ENCODE peak calls at places on chromosomes 12 and 14, in six cellular contexts. One of them, this sample, is unnamed.

GRCh38 chr12:40770781-40771180 is 78.5 kb downstream of the CNTN1 start:
- DNase-seq in suprapubic skin: no peak
- DNase-seq in OCI-LY7: no peak
- DNase-seq in AG04450: no peak
- DNase-seq in neural progenitor cell: no peak
- DNase-seq in bronchial epithelial cell: no peak
- DNase-seq in this sample: no peak

GRCh38 chr12:68001486-68002466 is 12.5 kb downstream of the IFNG-AS1 start:
- DNase-seq in suprapubic skin: no peak
- DNase-seq in OCI-LY7: peak; percentile 59
- DNase-seq in AG04450: no peak
- DNase-seq in neural progenitor cell: peak; percentile 41
- DNase-seq in bronchial epithelial cell: peak; percentile 26
- DNase-seq in this sample: no peak

GRCh38 chr12:95723693-95724384 is 66.7 kb downstream of the NTN4 start:
- DNase-seq in suprapubic skin: no peak
- DNase-seq in OCI-LY7: no peak
- DNase-seq in AG04450: no peak
- DNase-seq in neural progenitor cell: no peak
- DNase-seq in bronchial epithelial cell: no peak
- DNase-seq in this sample: no peak

GRCh38 chr12:92719674-92720073 is 16.9 kb downstream of the PLEKHG7 start:
- DNase-seq in suprapubic skin: no peak
- DNase-seq in OCI-LY7: no peak
- DNase-seq in AG04450: no peak
- DNase-seq in neural progenitor cell: no peak
- DNase-seq in bronchial epithelial cell: no peak
- DNase-seq in this sample: no peak

GRCh38 chr12:4987076-4987775 is 56.5 kb upstream of the KCNA5 start:
- DNase-seq in suprapubic skin: no peak
- DNase-seq in OCI-LY7: no peak
- DNase-seq in AG04450: no peak
- DNase-seq in neural progenitor cell: no peak
- DNase-seq in bronchial epithelial cell: no peak
- DNase-seq in this sample: no peak

GRCh38 chr14:87254331-87254730 is 738.7 kb downstream of the GALC start:
- DNase-seq in suprapubic skin: no peak
- DNase-seq in OCI-LY7: no peak
- DNase-seq in AG04450: no peak
- DNase-seq in neural progenitor cell: no peak
- DNase-seq in bronchial epithelial cell: no peak
- DNase-seq in this sample: no peak

GRCh38 chr14:105891631-105892452 is 365.5 kb downstream of the TMEM121 start:
- DNase-seq in suprapubic skin: no peak
- DNase-seq in OCI-LY7: no peak
- DNase-seq in AG04450: no peak
- DNase-seq in neural progenitor cell: no peak
- DNase-seq in bronchial epithelial cell: no peak
- DNase-seq in this sample: no peak

GRCh38 chr12:108568653-108569154 is 6.3 kb downstream of the ISCU start:
- DNase-seq in suprapubic skin: no peak
- DNase-seq in OCI-LY7: peak; percentile 93
- DNase-seq in AG04450: no peak
- DNase-seq in neural progenitor cell: no peak
- DNase-seq in bronchial epithelial cell: no peak
- DNase-seq in this sample: no peak

GRCh38 chr12:21346542-21347205 is 12.0 kb upstream of the SLCO1A2 start:
- DNase-seq in suprapubic skin: no peak
- DNase-seq in OCI-LY7: no peak
- DNase-seq in AG04450: no peak
- DNase-seq in neural progenitor cell: no peak
- DNase-seq in bronchial epithelial cell: no peak
- DNase-seq in this sample: no peak

GRCh38 chr14:99234982-99235491 is 37.0 kb downstream of the BCL11B start:
- DNase-seq in suprapubic skin: peak; percentile 72
- DNase-seq in OCI-LY7: no peak
- DNase-seq in AG04450: no peak
- DNase-seq in neural progenitor cell: peak; percentile 90
- DNase-seq in bronchial epithelial cell: peak; percentile 13
- DNase-seq in this sample: no peak

GRCh38 chr12:5247144-5247543 is 184.8 kb upstream of the NTF3 start:
- DNase-seq in suprapubic skin: no peak
- DNase-seq in OCI-LY7: no peak
- DNase-seq in AG04450: no peak
- DNase-seq in neural progenitor cell: no peak
- DNase-seq in bronchial epithelial cell: no peak
- DNase-seq in this sample: no peak

GRCh38 chr14:104976198-104977007 is 1.8 kb downstream of the AHNAK2 start:
- DNase-seq in suprapubic skin: peak; percentile 92
- DNase-seq in OCI-LY7: peak; percentile 75
- DNase-seq in AG04450: peak; percentile 46
- DNase-seq in neural progenitor cell: peak; percentile 85
- DNase-seq in bronchial epithelial cell: peak; percentile 78
- DNase-seq in this sample: no peak

GRCh38 chr12:2804390-2805145 is 7.9 kb upstream of the ITFG2 start:
- DNase-seq in suprapubic skin: no peak
- DNase-seq in OCI-LY7: no peak
- DNase-seq in AG04450: no peak
- DNase-seq in neural progenitor cell: no peak
- DNase-seq in bronchial epithelial cell: no peak
- DNase-seq in this sample: no peak

GRCh38 chr12:76927170-76927784 is 48.5 kb upstream of the CSRP2 start:
- DNase-seq in suprapubic skin: no peak
- DNase-seq in OCI-LY7: peak; percentile 43
- DNase-seq in AG04450: no peak
- DNase-seq in neural progenitor cell: peak; percentile 75
- DNase-seq in bronchial epithelial cell: peak; percentile 49
- DNase-seq in this sample: no peak

DNA sequence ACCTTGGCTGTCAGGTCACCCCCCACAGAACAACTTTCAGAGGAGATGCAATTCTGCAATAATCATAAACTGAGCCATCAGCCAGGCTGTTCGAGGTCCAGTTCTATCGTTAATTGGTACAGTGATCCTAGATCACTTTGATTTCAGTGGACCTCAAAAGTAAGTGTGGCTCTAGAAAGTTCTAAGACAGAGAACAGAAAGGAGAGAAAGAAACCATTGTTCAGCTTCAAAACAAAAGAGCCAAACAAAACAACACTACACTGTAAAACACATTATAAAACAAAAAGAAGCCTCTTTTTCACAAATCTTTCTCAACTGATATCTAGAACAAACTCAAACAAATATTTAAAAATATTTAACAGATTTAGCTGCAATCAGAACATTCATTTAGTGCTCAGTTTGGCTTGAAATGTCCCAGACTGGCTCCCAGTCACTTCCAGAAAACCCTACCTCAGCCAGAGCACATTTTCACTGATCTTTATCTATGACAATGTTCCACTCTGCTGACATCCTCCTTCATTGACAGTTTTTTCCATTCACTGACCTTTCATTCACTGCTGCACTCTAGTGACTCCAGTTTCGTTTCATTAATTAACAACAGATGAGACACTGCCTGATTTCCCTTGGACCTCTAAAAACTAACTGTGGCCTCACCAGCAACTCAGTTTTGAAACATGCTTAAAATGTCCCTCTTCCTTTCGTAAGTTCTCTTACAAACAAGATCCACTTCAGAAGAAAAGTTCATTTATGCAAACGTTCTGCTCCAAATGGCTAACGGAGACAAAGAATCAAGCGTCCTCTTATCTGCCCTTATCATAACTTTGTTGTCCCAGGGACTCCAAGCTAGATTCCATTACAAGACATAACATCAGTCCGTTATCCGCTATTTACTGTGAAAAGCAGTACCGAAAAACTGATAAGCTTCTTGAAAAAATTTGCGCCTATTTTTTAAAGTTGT is 56.8 kb downstream of the DUSP16 start:
- DNase-seq in suprapubic skin: no peak
- DNase-seq in OCI-LY7: peak; percentile 42
- DNase-seq in AG04450: peak; percentile 8
- DNase-seq in neural progenitor cell: no peak
- DNase-seq in bronchial epithelial cell: no peak
- DNase-seq in this sample: peak; percentile 70
- H3K4me3 ChIP-seq in suprapubic skin: peak overlapping the region; percentile 18
- H3K4me3 ChIP-seq in OCI-LY7: no peak overlapping the region
- H3K4me3 ChIP-seq in AG04450: peak overlapping the region; percentile 0
- H3K4me3 ChIP-seq in neural progenitor cell: no peak overlapping the region
- H3K4me3 ChIP-seq in bronchial epithelial cell: no peak overlapping the region
- H3K4me3 ChIP-seq in this sample: peak overlapping the region; percentile 20

GRCh38 chr14:28596336-28596735 is 170.3 kb upstream of the FOXG1 start:
- DNase-seq in suprapubic skin: no peak
- DNase-seq in OCI-LY7: no peak
- DNase-seq in AG04450: no peak
- DNase-seq in neural progenitor cell: no peak
- DNase-seq in bronchial epithelial cell: peak; percentile 68
- DNase-seq in this sample: no peak
- TF ChIP-seq CTCF in suprapubic skin: no peak
- TF ChIP-seq CTCF in OCI-LY7: no peak
- TF ChIP-seq CTCF in AG04450: no peak
- TF ChIP-seq CTCF in neural progenitor cell: peak; percentile 12
- TF ChIP-seq CTCF in bronchial epithelial cell: no peak
- TF ChIP-seq CTCF in this sample: no peak

GRCh38 chr12:70082997-70083676 is 160.1 kb upstream of the CNOT2 start:
- DNase-seq in suprapubic skin: no peak
- DNase-seq in OCI-LY7: no peak
- DNase-seq in AG04450: no peak
- DNase-seq in neural progenitor cell: no peak
- DNase-seq in bronchial epithelial cell: no peak
- DNase-seq in this sample: no peak
- H3K4me3 ChIP-seq in suprapubic skin: no peak overlapping the region
- H3K4me3 ChIP-seq in OCI-LY7: no peak overlapping the region
- H3K4me3 ChIP-seq in AG04450: no peak overlapping the region
- H3K4me3 ChIP-seq in neural progenitor cell: no peak overlapping the region
- H3K4me3 ChIP-seq in bronchial epithelial cell: no peak overlapping the region
- H3K4me3 ChIP-seq in this sample: no peak overlapping the region

DNA sequence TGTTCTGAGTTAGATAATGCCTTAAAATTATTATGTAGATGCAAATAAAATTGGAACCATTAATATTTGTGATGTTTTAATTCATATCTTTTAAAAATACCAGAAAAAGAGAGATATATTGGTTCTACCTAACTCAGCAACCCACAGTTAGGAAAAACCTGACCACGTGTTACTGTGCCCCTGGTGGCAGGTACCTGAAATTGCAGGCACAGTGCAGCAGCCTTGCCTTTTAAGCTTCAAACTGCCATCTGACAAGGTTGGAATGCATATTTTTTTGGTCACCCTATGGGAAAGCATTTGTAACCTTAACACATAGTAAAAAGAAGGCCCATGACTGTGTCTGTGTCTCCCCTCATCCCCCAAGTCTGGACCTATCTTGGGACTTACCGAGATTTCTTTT is 109.4 kb upstream of the NOS1 start:
- DNase-seq in suprapubic skin: no peak
- DNase-seq in OCI-LY7: peak; percentile 21
- DNase-seq in AG04450: no peak
- DNase-seq in neural progenitor cell: no peak
- DNase-seq in bronchial epithelial cell: no peak
- DNase-seq in this sample: no peak
- TF ChIP-seq CTCF in suprapubic skin: no peak
- TF ChIP-seq CTCF in OCI-LY7: peak; percentile 79
- TF ChIP-seq CTCF in AG04450: no peak
- TF ChIP-seq CTCF in neural progenitor cell: peak; percentile 57
- TF ChIP-seq CTCF in bronchial epithelial cell: no peak
- TF ChIP-seq CTCF in this sample: peak; percentile 33

GRCh38 chr12:52900166-52900895 is 4.5 kb downstream of the KRT8 start:
- DNase-seq in suprapubic skin: no peak
- DNase-seq in OCI-LY7: no peak
- DNase-seq in AG04450: no peak
- DNase-seq in neural progenitor cell: no peak
- DNase-seq in bronchial epithelial cell: no peak
- DNase-seq in this sample: no peak

GRCh38 chr12:52903855-52904508 is 894 bp downstream of the KRT8 start:
- DNase-seq in suprapubic skin: no peak
- DNase-seq in OCI-LY7: no peak
- DNase-seq in AG04450: no peak
- DNase-seq in neural progenitor cell: peak; percentile 80
- DNase-seq in bronchial epithelial cell: no peak
- DNase-seq in this sample: no peak

GRCh38 chr12:52903285-52903854 is 1.5 kb downstream of the KRT8 start:
- DNase-seq in suprapubic skin: no peak
- DNase-seq in OCI-LY7: no peak
- DNase-seq in AG04450: no peak
- DNase-seq in neural progenitor cell: peak; percentile 96
- DNase-seq in bronchial epithelial cell: no peak
- DNase-seq in this sample: no peak

GRCh38 chr12:52900896-52901714 is 3.8 kb downstream of the KRT8 start:
- DNase-seq in suprapubic skin: no peak
- DNase-seq in OCI-LY7: no peak
- DNase-seq in AG04450: no peak
- DNase-seq in neural progenitor cell: no peak
- DNase-seq in bronchial epithelial cell: no peak
- DNase-seq in this sample: no peak

DNA sequence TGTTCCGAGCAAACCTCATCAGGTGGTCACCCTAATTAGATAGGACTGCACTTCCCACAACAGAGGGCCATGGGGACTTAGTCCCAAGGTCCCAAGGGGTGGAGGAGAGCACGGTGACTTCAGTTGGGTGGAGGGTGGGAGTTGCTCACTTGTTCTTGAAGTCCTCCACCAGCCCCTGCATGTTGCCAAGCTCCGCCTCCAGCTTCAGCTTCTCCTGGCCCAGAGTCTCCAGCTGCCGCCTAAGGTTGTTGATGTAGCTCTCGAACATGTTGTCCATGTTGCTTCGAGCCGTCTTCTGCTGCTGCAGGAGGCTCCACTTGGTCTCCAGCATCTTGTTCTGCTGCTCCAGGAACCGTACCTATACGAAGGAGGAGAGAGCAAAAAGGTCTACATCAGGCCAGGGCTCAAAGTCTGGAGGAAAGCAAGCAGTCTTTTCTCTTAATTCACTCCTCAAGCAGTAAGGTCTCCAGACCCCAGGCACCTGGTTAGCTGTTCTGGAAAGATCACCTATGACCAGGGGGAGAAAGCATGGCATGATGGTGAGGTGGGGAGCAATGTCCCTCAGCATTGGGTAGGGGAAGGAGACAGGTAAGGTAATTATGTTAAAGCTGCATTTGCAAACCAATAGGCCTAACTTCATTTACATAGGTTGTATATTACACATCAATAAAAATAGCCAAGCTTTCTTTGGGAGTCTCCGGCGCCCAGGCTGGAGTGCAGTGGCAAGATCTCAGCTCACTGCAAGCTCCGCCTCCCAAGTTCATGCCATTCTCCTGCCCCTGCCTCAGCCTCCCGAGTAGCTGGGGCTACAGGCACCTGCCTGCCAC is 2.9 kb downstream of the KRT8 start:
- DNase-seq in suprapubic skin: no peak
- DNase-seq in OCI-LY7: no peak
- DNase-seq in AG04450: no peak
- DNase-seq in neural progenitor cell: no peak
- DNase-seq in bronchial epithelial cell: no peak
- DNase-seq in this sample: no peak
- H3K4me3 ChIP-seq in suprapubic skin: no peak overlapping the region
- H3K4me3 ChIP-seq in OCI-LY7: no peak overlapping the region
- H3K4me3 ChIP-seq in AG04450: no peak overlapping the region
- H3K4me3 ChIP-seq in neural progenitor cell: no peak overlapping the region
- H3K4me3 ChIP-seq in bronchial epithelial cell: no peak overlapping the region
- H3K4me3 ChIP-seq in this sample: no peak overlapping the region

This sample was measured in BJ.